ENCODE peak calls at places on chromosomes 1 and 21, in eight cellular contexts. R, T, M, D, J, Q, Z and L are unnamed samples.

GRCh38 chr1:53559391-53559815 is 100.2 kb downstream of the DMRTB1 start:
- DNase-seq in R (peak; percentile 48), T (no peak), M (no peak), D (no peak), J (no peak), Q (no peak), Z (no peak), L (peak; percentile 2)

GRCh38 chr21:15437873-15438272 is 291.9 kb upstream of the USP25 start:
- DNase-seq in R (no peak), T (peak; percentile 79), M (peak; percentile 23), D (peak; percentile 57), J (no peak), Q (no peak), Z (no peak), L (no peak)

GRCh38 chr21:33268736-33269441 is 2.7 kb downstream of the IL10RB start:
- DNase-seq in R (peak; percentile 77), T (no peak), M (no peak), D (no peak), J (no peak), Q (peak; percentile 93), Z (no peak), L (peak; percentile 98)

GRCh38 chr1:240404286-240404685 is 207.7 kb downstream of the GREM2 start:
- DNase-seq in R (no peak), T (no peak), M (no peak), D (no peak), J (no peak), Q (no peak), Z (no peak), L (no peak)

GRCh38 chr1:56380556-56380955 is 198.8 kb downstream of the PLPP3 start:
- DNase-seq in R (no peak), T (no peak), M (no peak), D (no peak), J (no peak), Q (no peak), Z (no peak), L (no peak)

GRCh38 chr1:7810395-7810794 is 26.3 kb downstream of the PER3 start:
- DNase-seq in R (no peak), T (no peak), M (peak; percentile 97), D (peak; percentile 82), J (no peak), Q (no peak), Z (no peak), L (no peak)

GRCh38 chr1:169250795-169251194 is 116.8 kb downstream of the NME7 start:
- DNase-seq in R (no peak), T (no peak), M (no peak), D (no peak), J (no peak), Q (no peak), Z (no peak), L (no peak)

GRCh38 chr1:16276302-16277020 is 39.5 kb upstream of the CPLANE2 start:
- DNase-seq in R (no peak), T (no peak), M (no peak), D (no peak), J (no peak), Q (no peak), Z (no peak), L (no peak)

GRCh38 chr1:232629250-232630046 is 485 bp downstream of the SIPA1L2 start:
- DNase-seq in R (peak; percentile 75), T (no peak), M (peak; percentile 13), D (peak; percentile 9), J (peak; percentile 91), Q (peak; percentile 22), Z (no peak), L (no peak)

GRCh38 chr1:200381256-200381980 is 28.4 kb downstream of the ZNF281 start:
- DNase-seq in R (no peak), T (no peak), M (peak; percentile 36), D (no peak), J (no peak), Q (no peak), Z (no peak), L (no peak)

GRCh38 chr1:230540416-230540815 is 101.9 kb upstream of the COG2 start:
- DNase-seq in R (no peak), T (no peak), M (no peak), D (no peak), J (no peak), Q (no peak), Z (no peak), L (no peak)

GRCh38 chr1:58238846-58239245 is 307.7 kb downstream of the OMA1 start:
- DNase-seq in R (no peak), T (no peak), M (no peak), D (no peak), J (no peak), Q (no peak), Z (no peak), L (no peak)

GRCh38 chr1:43274125-43274803 is 4.5 kb downstream of the TMEM125 start:
- DNase-seq in R (peak; percentile 53), T (peak; percentile 69), M (peak; percentile 12), D (peak; percentile 81), J (no peak), Q (no peak), Z (no peak), L (no peak)

GRCh38 chr1:68973459-68974244 is 476.8 kb upstream of the DEPDC1 start:
- DNase-seq in R (no peak), T (no peak), M (peak; percentile 41), D (peak; percentile 41), J (no peak), Q (no peak), Z (no peak), L (no peak)

GRCh38 chr1:23376890-23377811 is 7.5 kb upstream of the ZNF436 start:
- DNase-seq in R (no peak), T (no peak), M (peak; percentile 75), D (peak; percentile 78), J (peak; percentile 41), Q (peak; percentile 48), Z (no peak), L (peak; percentile 31)

GRCh38 chr1:1004780-1005697 is 5.1 kb upstream of the HES4 start:
- DNase-seq in R (no peak), T (no peak), M (peak; percentile 28), D (peak; percentile 60), J (peak; percentile 78), Q (no peak), Z (no peak), L (peak; percentile 80)

GRCh38 chr1:11648732-11649158 is 5.5 kb downstream of the FBXO2 start:
- DNase-seq in R (no peak), T (no peak), M (no peak), D (no peak), J (peak; percentile 89), Q (no peak), Z (no peak), L (peak; percentile 56)

GRCh38 chr1:111909010-111909409 is 80.5 kb downstream of the KCND3 start:
- DNase-seq in R (no peak), T (no peak), M (no peak), D (no peak), J (no peak), Q (no peak), Z (no peak), L (no peak)

GRCh38 chr1:211334986-211335385 is 8.4 kb downstream of the TRAF5 start:
- DNase-seq in R (no peak), T (no peak), M (no peak), D (no peak), J (no peak), Q (no peak), Z (no peak), L (no peak)

GRCh38 chr1:206693029-206693428 is 8.3 kb downstream of the MAPKAPK2 start:
- DNase-seq in R (no peak), T (no peak), M (peak; percentile 74), D (peak; percentile 74), J (no peak), Q (peak; percentile 39), Z (no peak), L (peak; percentile 70)

GRCh38 chr1:156295391-156295947 is at the start of gene GLMP:
- DNase-seq in R (no peak), T (no peak), M (peak; percentile 81), D (peak; percentile 80), J (peak; percentile 71), Q (peak; percentile 77), Z (no peak), L (peak; percentile 74)
- H3K4me3 ChIP-seq in R (peak within 1 kb of the TSS; percentile 71), T (peak within 1 kb of the TSS; percentile 54), M (peak within 1 kb of the TSS; percentile 91), D (peak within 1 kb of the TSS; percentile 97), J (peak within 1 kb of the TSS; percentile 87), Q (peak within 1 kb of the TSS; percentile 96), Z (peak within 1 kb of the TSS; percentile 91), L (peak within 1 kb of the TSS; percentile 65)

DNA sequence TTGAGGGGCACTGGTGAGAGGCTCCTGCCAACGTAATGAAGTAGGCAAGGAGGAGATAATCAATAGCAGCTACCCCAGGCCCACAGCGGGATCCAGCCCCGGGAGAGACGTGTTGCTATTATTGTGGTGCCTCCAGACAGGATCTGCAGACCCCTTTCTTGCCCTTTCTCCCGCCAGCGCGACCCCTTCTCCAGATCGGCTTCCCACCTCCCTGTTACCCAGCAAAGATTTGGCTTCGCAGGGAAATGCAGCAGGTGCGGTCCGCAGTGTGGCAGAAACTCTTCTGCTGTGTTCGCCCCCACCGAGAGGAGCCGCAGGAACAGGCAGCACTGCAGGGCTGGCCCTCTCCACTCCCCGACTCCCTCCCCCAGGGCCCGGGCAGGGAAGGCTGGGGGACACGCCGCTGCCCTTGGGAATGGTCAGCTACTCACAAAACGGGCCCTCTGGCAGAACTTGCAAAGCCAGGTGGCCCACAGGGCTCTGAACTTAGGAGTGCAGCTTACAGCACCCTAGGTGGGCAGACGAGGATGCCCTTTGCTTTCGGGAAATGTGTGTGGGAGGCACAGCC is 1.6 kb upstream of the KCNA2 start:
- DNase-seq in R (no peak), T (no peak), M (no peak), D (no peak), J (peak; percentile 69), Q (no peak), Z (no peak), L (peak; percentile 26)
- H3K4me3 ChIP-seq in R (peak overlapping the region; percentile 71), T (no peak overlapping the region), M (no peak overlapping the region), D (no peak overlapping the region), J (peak overlapping the region; percentile 52), Q (peak overlapping the region; percentile 44), Z (peak overlapping the region; percentile 48), L (no peak overlapping the region)

GRCh38 chr1:86504130-86504479 is 35.4 kb downstream of the CLCA1 start:
- DNase-seq in R (no peak), T (no peak), M (no peak), D (peak; percentile 31), J (no peak), Q (peak; percentile 19), Z (no peak), L (no peak)
- H3K4me3 ChIP-seq in R (peak overlapping the region; percentile 31), T (no peak overlapping the region), M (no peak overlapping the region), D (no peak overlapping the region), J (peak overlapping the region; percentile 46), Q (peak overlapping the region; percentile 13), Z (peak overlapping the region; percentile 27), L (no peak overlapping the region)

GRCh38 chr1:224505454-224506093 is 71.0 kb upstream of the WDR26 start:
- DNase-seq in R (no peak), T (no peak), M (no peak), D (no peak), J (no peak), Q (no peak), Z (no peak), L (no peak)

GRCh38 chr1:224501836-224502235 is 67.2 kb upstream of the WDR26 start:
- DNase-seq in R (no peak), T (no peak), M (no peak), D (no peak), J (no peak), Q (no peak), Z (no peak), L (no peak)

GRCh38 chr1:224502459-224503160 is 68.0 kb upstream of the WDR26 start:
- DNase-seq in R (no peak), T (peak; percentile 70), M (peak; percentile 15), D (no peak), J (no peak), Q (peak; percentile 66), Z (no peak), L (peak; percentile 60)

GRCh38 chr1:224504642-224505041 is 70.0 kb upstream of the WDR26 start:
- DNase-seq in R (no peak), T (no peak), M (no peak), D (no peak), J (no peak), Q (no peak), Z (no peak), L (no peak)

GRCh38 chr1:224503161-224504118 is 68.8 kb upstream of the WDR26 start:
- DNase-seq in R (peak; percentile 96), T (peak; percentile 97), M (peak; percentile 95), D (peak; percentile 93), J (peak; percentile 86), Q (peak; percentile 96), Z (no peak), L (peak; percentile 98)
- H3K4me3 ChIP-seq in R (peak overlapping the region; percentile 31), T (peak overlapping the region; percentile 9), M (no peak overlapping the region), D (no peak overlapping the region), J (peak overlapping the region; percentile 18), Q (peak overlapping the region; percentile 3), Z (no peak overlapping the region), L (no peak overlapping the region)